ENCODE peak calls at places on chromosomes 11 and 22, in four cellular contexts. One of them, this sample, is unnamed.

GRCh38 chr22:46149998-46150549 is at the start of gene PPARA:
- DNase-seq in uterus: peak; percentile 90
- DNase-seq in cardiac fibroblast: peak; percentile 66
- DNase-seq in heart left ventricle: peak; percentile 96
- DNase-seq in this sample: peak; percentile 88

GRCh38 chr11:65182258-65183170 is 786 bp downstream of the CAPN1 start:
- DNase-seq in uterus: no peak
- DNase-seq in cardiac fibroblast: peak; percentile 24
- DNase-seq in heart left ventricle: peak; percentile 38
- DNase-seq in this sample: no peak

GRCh38 chr22:39206491-39206890 is 38.3 kb downstream of the PDGFB start:
- DNase-seq in uterus: no peak
- DNase-seq in cardiac fibroblast: no peak
- DNase-seq in heart left ventricle: peak; percentile 16
- DNase-seq in this sample: no peak

GRCh38 chr22:19812910-19813309 is 41.8 kb downstream of the GNB1L start:
- DNase-seq in uterus: no peak
- DNase-seq in cardiac fibroblast: no peak
- DNase-seq in heart left ventricle: no peak
- DNase-seq in this sample: no peak

GRCh38 chr11:5690736-5691135 is 1.1 kb downstream of the TRIM22 start:
- DNase-seq in uterus: peak; percentile 33
- DNase-seq in cardiac fibroblast: peak; percentile 52
- DNase-seq in heart left ventricle: no peak
- DNase-seq in this sample: no peak

GRCh38 chr11:103358251-103358650 is 249.0 kb downstream of the DYNC2H1 start:
- DNase-seq in uterus: no peak
- DNase-seq in cardiac fibroblast: peak; percentile 45
- DNase-seq in heart left ventricle: no peak
- DNase-seq in this sample: no peak

GRCh38 chr22:24521791-24522245 is 26.7 kb downstream of the UPB1 start:
- DNase-seq in uterus: no peak
- DNase-seq in cardiac fibroblast: peak; percentile 77
- DNase-seq in heart left ventricle: no peak
- DNase-seq in this sample: no peak

GRCh38 chr22:38753894-38754246 is 1.9 kb downstream of the SUN2 start:
- DNase-seq in uterus: no peak
- DNase-seq in cardiac fibroblast: no peak
- DNase-seq in heart left ventricle: no peak
- DNase-seq in this sample: no peak

GRCh38 chr22:24402460-24403192 is 24.8 kb upstream of the ADORA2A start:
- DNase-seq in uterus: peak; percentile 70
- DNase-seq in cardiac fibroblast: peak; percentile 94
- DNase-seq in heart left ventricle: peak; percentile 85
- DNase-seq in this sample: no peak

GRCh38 chr22:23684561-23685031 is 6.2 kb upstream of the RGL4 start:
- DNase-seq in uterus: peak; percentile 5
- DNase-seq in cardiac fibroblast: no peak
- DNase-seq in heart left ventricle: no peak
- DNase-seq in this sample: no peak

GRCh38 chr11:134949121-134949591 is 537.1 kb upstream of the B3GAT1 start:
- DNase-seq in uterus: no peak
- DNase-seq in cardiac fibroblast: peak; percentile 79
- DNase-seq in heart left ventricle: no peak
- DNase-seq in this sample: no peak

GRCh38 chr11:27716850-27717249 is 16.6 kb upstream of the BDNF start:
- DNase-seq in uterus: no peak
- DNase-seq in cardiac fibroblast: peak; percentile 33
- DNase-seq in heart left ventricle: no peak
- DNase-seq in this sample: no peak

GRCh38 chr22:37326726-37327125 is 44.4 kb downstream of the CYTH4 start:
- DNase-seq in uterus: no peak
- DNase-seq in cardiac fibroblast: no peak
- DNase-seq in heart left ventricle: no peak
- DNase-seq in this sample: no peak

GRCh38 chr11:95853862-95854261 is 63.6 kb downstream of the CEP57 start:
- DNase-seq in uterus: no peak
- DNase-seq in cardiac fibroblast: no peak
- DNase-seq in heart left ventricle: no peak
- DNase-seq in this sample: no peak

GRCh38 chr11:95845168-95845567 is 54.9 kb downstream of the CEP57 start:
- DNase-seq in uterus: no peak
- DNase-seq in cardiac fibroblast: no peak
- DNase-seq in heart left ventricle: no peak
- DNase-seq in this sample: no peak

GRCh38 chr11:95850137-95850536 is 59.8 kb downstream of the CEP57 start:
- DNase-seq in uterus: no peak
- DNase-seq in cardiac fibroblast: peak; percentile 40
- DNase-seq in heart left ventricle: no peak
- DNase-seq in this sample: no peak

GRCh38 chr11:95853138-95853537 is 62.8 kb downstream of the CEP57 start:
- DNase-seq in uterus: no peak
- DNase-seq in cardiac fibroblast: no peak
- DNase-seq in heart left ventricle: no peak
- DNase-seq in this sample: no peak

DNA sequence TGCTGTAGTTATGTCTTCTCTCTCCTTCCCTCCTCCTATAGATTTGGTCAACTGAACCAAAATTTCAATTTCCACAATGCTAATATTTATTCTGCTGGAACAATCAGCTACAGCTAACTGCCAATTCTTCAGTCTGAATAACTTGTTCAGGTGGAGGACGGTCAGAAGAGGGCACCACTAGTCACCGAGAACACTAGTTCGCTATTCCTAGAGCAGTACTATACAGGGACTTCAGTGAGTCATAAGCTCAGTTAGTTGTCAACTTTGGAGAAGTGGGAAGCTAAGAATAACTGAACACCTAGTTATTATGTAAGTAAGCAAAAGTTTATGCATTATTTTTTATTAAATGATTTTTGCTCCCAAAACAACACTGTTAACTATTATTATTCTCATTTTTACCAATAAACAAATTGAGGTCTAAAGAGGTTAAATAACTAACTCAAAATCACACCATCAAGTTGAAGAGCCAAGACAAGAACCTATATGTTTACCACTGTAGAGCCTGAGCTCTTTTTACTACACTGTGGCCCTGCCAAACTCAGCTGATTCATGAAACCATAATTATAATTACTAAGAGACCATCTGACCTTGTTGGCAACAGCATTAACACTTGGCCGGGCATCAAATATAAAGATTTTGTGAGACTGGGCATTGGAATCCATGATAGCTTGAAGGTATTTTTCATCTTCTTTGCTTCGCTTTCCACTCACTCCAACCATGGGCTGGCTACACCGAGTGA is 59.0 kb downstream of the CEP57 start:
- DNase-seq in uterus: peak; percentile 29
- DNase-seq in cardiac fibroblast: peak; percentile 89
- DNase-seq in heart left ventricle: peak; percentile 50
- DNase-seq in this sample: peak; percentile 16
- TF ChIP-seq CTCF in uterus: no peak
- TF ChIP-seq CTCF in cardiac fibroblast: peak; percentile 55
- TF ChIP-seq CTCF in heart left ventricle: peak; percentile 52
- TF ChIP-seq CTCF in this sample: peak; percentile 39

GRCh38 chr11:1458340-1459218 is 28.0 kb downstream of the MOB2 start:
- DNase-seq in uterus: peak; percentile 84
- DNase-seq in cardiac fibroblast: peak; percentile 28
- DNase-seq in heart left ventricle: peak; percentile 48
- DNase-seq in this sample: peak; percentile 62
- TF ChIP-seq CTCF in uterus: no peak
- TF ChIP-seq CTCF in cardiac fibroblast: peak; percentile 32
- TF ChIP-seq CTCF in heart left ventricle: peak; percentile 18
- TF ChIP-seq CTCF in this sample: no peak

DNA sequence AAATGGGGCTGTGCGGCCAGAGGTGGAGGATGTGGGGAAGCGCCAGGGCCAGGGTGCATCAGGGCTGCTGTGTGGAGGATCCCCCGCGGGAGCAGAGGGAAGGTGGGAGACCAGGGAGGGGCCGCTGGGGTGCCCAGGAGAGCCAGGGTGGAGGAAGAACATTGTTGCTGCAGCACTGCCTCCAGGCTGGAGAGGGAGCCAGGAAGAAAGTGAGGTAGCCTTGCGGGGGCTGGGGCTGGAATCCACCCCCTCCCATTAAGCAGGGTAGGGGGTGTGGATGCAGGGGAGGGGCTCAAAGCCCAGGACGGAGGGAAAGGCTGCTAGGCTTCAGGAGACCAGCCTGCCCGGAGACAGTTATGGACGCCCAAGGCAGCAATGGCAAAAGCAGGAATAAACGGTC is 15.1 kb downstream of the CABP7 start:
- DNase-seq in uterus: no peak
- DNase-seq in cardiac fibroblast: no peak
- DNase-seq in heart left ventricle: no peak
- DNase-seq in this sample: no peak
- TF ChIP-seq CTCF in uterus: no peak
- TF ChIP-seq CTCF in cardiac fibroblast: no peak
- TF ChIP-seq CTCF in heart left ventricle: no peak
- TF ChIP-seq CTCF in this sample: no peak

GRCh38 chr11:69287968-69288882 is 5.7 kb upstream of the MYEOV start:
- DNase-seq in uterus: no peak
- DNase-seq in cardiac fibroblast: no peak
- DNase-seq in heart left ventricle: no peak
- DNase-seq in this sample: no peak

GRCh38 chr11:69285766-69286165 is 8.2 kb upstream of the MYEOV start:
- DNase-seq in uterus: no peak
- DNase-seq in cardiac fibroblast: no peak
- DNase-seq in heart left ventricle: no peak
- DNase-seq in this sample: no peak

GRCh38 chr11:69285091-69285490 is 8.9 kb upstream of the MYEOV start:
- DNase-seq in uterus: no peak
- DNase-seq in cardiac fibroblast: no peak
- DNase-seq in heart left ventricle: no peak
- DNase-seq in this sample: no peak

GRCh38 chr11:69288883-69289242 is 5.1 kb upstream of the MYEOV start:
- DNase-seq in uterus: no peak
- DNase-seq in cardiac fibroblast: no peak
- DNase-seq in heart left ventricle: no peak
- DNase-seq in this sample: no peak

GRCh38 chr11:69286358-69287327 is 7.3 kb upstream of the MYEOV start:
- DNase-seq in uterus: no peak
- DNase-seq in cardiac fibroblast: no peak
- DNase-seq in heart left ventricle: no peak
- DNase-seq in this sample: peak; percentile 43
- TF ChIP-seq CTCF in uterus: no peak
- TF ChIP-seq CTCF in cardiac fibroblast: no peak
- TF ChIP-seq CTCF in heart left ventricle: no peak
- TF ChIP-seq CTCF in this sample: no peak

This sample was measured in nephron progenitor cell.